ENCODE peak calls at places on chromosomes 13 and 19, in nine cellular contexts. P is ecto neural progenitor cell, K is astrocyte of the spinal cord, X is kidney glomerular epithelial cell, Z is islet precursor cell, T is adipocyte, W is ACHN, E is memory B cell, D is GOT3. H is an unnamed sample.

GRCh38 chr19:7980635-7981121 is 24.8 kb downstream of the ELAVL1 start:
- DNase-seq in P (no peak), K (no peak), X (no peak), Z (no peak), T (no peak), W (no peak), E (no peak), D (no peak), H (no peak)

GRCh38 chr13:100825551-100825950 is 151.0 kb upstream of the TMTC4 start:
- DNase-seq in P (no peak), K (peak), X (no peak), Z (no peak), T (peak), W (no peak), E (no peak), D (no peak), H (no peak)

GRCh38 chr13:36918246-36919060 is 1.6 kb downstream of the SMAD9 start:
- DNase-seq in P (no peak), K (peak), X (peak), Z (no peak), T (peak), W (peak), E (no peak), D (no peak), H (no peak)

GRCh38 chr13:112131081-112131739 is 64.3 kb downstream of the SOX1 start:
- DNase-seq in P (no peak), K (no peak), X (no peak), Z (peak), T (no peak), W (no peak), E (no peak), D (no peak), H (no peak)

GRCh38 chr19:407501-408440 is 1.2 kb downstream of the C2CD4C start:
- DNase-seq in P (no peak), K (no peak), X (no peak), Z (no peak), T (no peak), W (no peak), E (no peak), D (no peak), H (no peak)

GRCh38 chr19:33208371-33208770 is 14.2 kb downstream of the LRP3 start:
- DNase-seq in P (no peak), K (no peak), X (no peak), Z (no peak), T (no peak), W (no peak), E (no peak), D (no peak), H (no peak)

GRCh38 chr19:30118760-30119159 is 176.7 kb downstream of the URI1 start:
- DNase-seq in P (no peak), K (no peak), X (no peak), Z (no peak), T (no peak), W (no peak), E (no peak), D (no peak), H (no peak)

GRCh38 chr19:40231544-40232424 is 5.3 kb upstream of the CCNP start:
- DNase-seq in P (peak), K (no peak), X (no peak), Z (peak), T (no peak), W (no peak), E (no peak), D (no peak), H (no peak)

GRCh38 chr13:71417205-71417604 is 449.8 kb downstream of the DACH1 start:
- DNase-seq in P (no peak), K (peak), X (peak), Z (no peak), T (peak), W (peak), E (no peak), D (no peak), H (no peak)

GRCh38 chr13:71034018-71034417 is 833.0 kb downstream of the DACH1 start:
- DNase-seq in P (no peak), K (no peak), X (no peak), Z (no peak), T (no peak), W (no peak), E (no peak), D (no peak), H (no peak)

GRCh38 chr19:18176367-18177310 is 3.0 kb downstream of the IFI30 start:
- DNase-seq in P (no peak), K (no peak), X (no peak), Z (no peak), T (no peak), W (no peak), E (no peak), D (no peak), H (no peak)

GRCh38 chr13:19672990-19673389 is 39.5 kb downstream of the MPHOSPH8 start:
- DNase-seq in P (no peak), K (no peak), X (no peak), Z (no peak), T (no peak), W (no peak), E (no peak), D (no peak), H (no peak)

GRCh38 chr19:36528921-36529518 is 949 bp upstream of the ZNF260 start:
- DNase-seq in P (peak), K (no peak), X (no peak), Z (no peak), T (peak), W (no peak), E (peak), D (no peak), H (no peak)

GRCh38 chr19:38679839-38680238 is 32.4 kb downstream of the ACTN4 start:
- DNase-seq in P (no peak), K (no peak), X (peak), Z (no peak), T (peak), W (peak), E (no peak), D (no peak), H (no peak)

GRCh38 chr19:20365146-20365545 is 198.1 kb downstream of the ZNF486 start:
- DNase-seq in P (no peak), K (no peak), X (no peak), Z (peak), T (no peak), W (no peak), E (no peak), D (no peak), H (no peak)

GRCh38 chr13:44620057-44620456 is 43.9 kb upstream of the TSC22D1 start:
- DNase-seq in P (no peak), K (peak), X (peak), Z (peak), T (peak), W (peak), E (no peak), D (no peak), H (no peak)